ENCODE peak calls at places on chromosomes 4 and X, in six cellular contexts. Q is neural progenitor cell, G is PC-9, D is mesenchymal stem cell, J is A549, H is HCT116. L is an unnamed sample.

GRCh38 chr4:109411964-109412363 is 21.7 kb upstream of the SEC24B start:
- DNase-seq in Q (no peak), G (no peak), D (no peak), J (no peak), H (no peak), L (no peak)

GRCh38 chr4:16136321-16136720 is 52.5 kb upstream of the PROM1 start:
- DNase-seq in Q (no peak), G (no peak), D (no peak), J (no peak), H (no peak), L (no peak)

GRCh38 chr4:102612195-102612594 is 111.0 kb downstream of the NFKB1 start:
- DNase-seq in Q (no peak), G (no peak), D (no peak), J (no peak), H (no peak), L (no peak)

GRCh38 chr4:87243426-87244053 is 23.1 kb upstream of the KLHL8 start:
- DNase-seq in Q (no peak), G (no peak), D (peak), J (no peak), H (no peak), L (no peak)

GRCh38 chr4:112898357-112899141 is 150.9 kb upstream of the ANK2 start:
- DNase-seq in Q (peak), G (no peak), D (peak), J (no peak), H (no peak), L (no peak)

GRCh38 chr4:176064539-176064938 is 1.1 kb upstream of the WDR17 start:
- DNase-seq in Q (no peak), G (no peak), D (no peak), J (no peak), H (no peak), L (no peak)

GRCh38 chr4:57426779-57427395 is 316.7 kb upstream of the IGFBP7 start:
- DNase-seq in Q (peak), G (no peak), D (peak), J (peak), H (peak), L (peak)

GRCh38 chr4:53150631-53151488 is 215.0 kb downstream of the SCFD2 start:
- DNase-seq in Q (no peak), G (no peak), D (peak), J (no peak), H (no peak), L (no peak)

GRCh38 chr4:22850630-22851029 is 157.9 kb downstream of the GBA3 start:
- DNase-seq in Q (no peak), G (no peak), D (no peak), J (no peak), H (no peak), L (no peak)

GRCh38 chr4:100489316-100489715 is 28.5 kb downstream of the EMCN start:
- DNase-seq in Q (no peak), G (no peak), D (peak), J (no peak), H (no peak), L (no peak)

GRCh38 chrX:38879631-38880220 is 78.5 kb downstream of the MID1IP1 start:
- DNase-seq in Q (no peak), G (no peak), D (no peak), J (no peak), H (no peak), L (no peak)

GRCh38 chrX:148580016-148580415 is 79.6 kb downstream of the AFF2 start:
- DNase-seq in Q (no peak), G (no peak), D (no peak), J (no peak), H (no peak), L (no peak)

GRCh38 chr4:40323866-40324265 is 11.3 kb upstream of the CHRNA9 start:
- DNase-seq in Q (no peak), G (no peak), D (no peak), J (no peak), H (no peak), L (no peak)

GRCh38 chr4:150828159-150828558 is 186.9 kb downstream of the LRBA start:
- DNase-seq in Q (no peak), G (no peak), D (no peak), J (no peak), H (no peak), L (peak)

GRCh38 chr4:48767055-48767454 is 13.0 kb downstream of the FRYL start:
- DNase-seq in Q (no peak), G (no peak), D (no peak), J (no peak), H (no peak), L (no peak)

GRCh38 chr4:57018930-57019329 is 40.2 kb downstream of the POLR2B start:
- DNase-seq in Q (no peak), G (no peak), D (no peak), J (no peak), H (no peak), L (no peak)

GRCh38 chrX:108167211-108167872 is 75.8 kb downstream of the ATG4A start:
- DNase-seq in Q (no peak), G (peak), D (peak), J (peak), H (peak), L (no peak)

GRCh38 chr4:139279723-139280620 is at the start of gene MGARP:
- DNase-seq in Q (peak), G (no peak), D (peak), J (peak), H (no peak), L (no peak)

GRCh38 chrX:2699959-2700358 is 8.9 kb downstream of the CD99 start:
- DNase-seq in Q (no peak), G (no peak), D (no peak), J (no peak), H (no peak), L (peak)

GRCh38 chr4:77817304-77818076 is 1.7 kb downstream of the CNOT6L start:
- DNase-seq in Q (no peak), G (no peak), D (no peak), J (no peak), H (no peak), L (peak)

GRCh38 chrX:149491812-149492211 is 13.3 kb downstream of the IDS start:
- DNase-seq in Q (no peak), G (peak), D (no peak), J (no peak), H (no peak), L (no peak)

DNA sequence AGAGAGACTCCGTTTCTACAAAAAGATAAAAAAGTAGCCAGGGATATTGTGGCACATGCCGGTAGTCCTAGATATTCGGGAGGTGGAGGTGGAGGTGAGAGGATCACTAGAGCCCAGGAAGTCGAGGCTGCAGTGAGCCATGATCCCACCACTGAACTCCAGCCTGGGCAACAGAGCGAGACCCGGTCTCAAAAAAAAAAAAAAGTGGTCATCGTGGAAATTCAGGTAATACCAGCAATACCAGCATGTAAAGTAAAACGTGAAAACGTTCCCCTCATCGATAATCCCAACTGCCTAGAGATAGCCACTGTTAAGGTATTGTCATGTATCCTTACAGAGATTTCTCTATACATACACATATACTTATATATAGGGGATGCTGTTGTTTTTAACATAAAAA is 1.5 kb downstream of the MAGT1 start:
- DNase-seq in Q (no peak), G (no peak), D (no peak), J (no peak), H (no peak), L (no peak)
- H3K4me2 ChIP-seq in Q (peak), G (peak), D (no peak), J (peak), H (peak), L (peak)

DNA sequence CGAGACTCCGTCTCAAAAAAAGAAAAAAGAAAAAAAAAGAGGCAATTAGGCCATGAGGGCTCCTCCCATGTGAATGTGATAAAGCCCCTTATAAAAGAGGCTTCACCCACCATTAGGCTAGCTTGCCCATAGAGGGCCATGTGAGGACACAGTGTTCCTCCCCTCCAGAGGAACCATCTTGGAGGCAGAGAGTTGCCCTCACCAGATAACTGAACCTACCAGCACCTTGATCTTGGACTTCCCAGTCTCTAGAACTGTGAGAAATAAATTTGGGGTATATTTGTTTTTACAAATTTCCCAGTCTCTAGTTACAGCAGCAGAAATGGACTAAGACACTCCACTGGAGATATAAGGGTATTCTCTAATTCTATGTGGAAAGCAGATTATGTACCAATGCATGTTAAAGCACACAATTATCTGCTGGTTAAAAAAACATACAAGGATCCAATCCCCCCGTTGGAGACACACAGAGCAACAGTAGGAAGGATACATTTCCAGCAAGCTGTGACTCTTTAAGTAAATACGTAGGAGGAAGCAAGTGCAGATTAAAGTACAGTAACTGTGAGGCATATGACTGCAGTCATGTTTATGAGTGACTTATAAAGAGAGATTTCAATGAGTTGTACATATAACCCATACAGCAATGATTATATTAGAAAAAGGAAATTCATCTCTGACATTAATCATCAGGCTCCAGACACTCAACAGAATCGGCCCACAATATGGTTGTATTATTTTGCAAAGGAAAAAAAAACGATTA is 21.4 kb downstream of the SH3RF1 start:
- DNase-seq in Q (no peak), G (no peak), D (no peak), J (peak), H (no peak), L (no peak)
- H3K4me2 ChIP-seq in Q (no peak), G (no peak), D (peak), J (peak), H (peak), L (no peak)

GRCh38 chrX:15988661-15989603 is 134.3 kb upstream of the AP1S2 start:
- DNase-seq in Q (no peak), G (no peak), D (peak), J (no peak), H (no peak), L (peak)

GRCh38 chrX:15985937-15986336 is 131.3 kb upstream of the AP1S2 start:
- DNase-seq in Q (no peak), G (no peak), D (no peak), J (no peak), H (no peak), L (no peak)

GRCh38 chrX:15989716-15990115 is 133.6 kb upstream of the GRPR start:
- DNase-seq in Q (no peak), G (no peak), D (no peak), J (no peak), H (no peak), L (peak)
- H3K4me2 ChIP-seq in Q (no peak), G (no peak), D (no peak), J (no peak), H (peak), L (peak)

GRCh38 chrX:276588-277171 is 4.5 kb upstream of the PLCXD1 start:
- DNase-seq in Q (peak), G (peak), D (peak), J (peak), H (no peak), L (no peak)
- H3K4me2 ChIP-seq in Q (peak), G (peak), D (peak), J (peak), H (peak), L (peak)

GRCh38 chr4:8005814-8006215 is 66.2 kb upstream of the AFAP1 start:
- DNase-seq in Q (no peak), G (no peak), D (no peak), J (no peak), H (no peak), L (no peak)
- H3K4me2 ChIP-seq in Q (no peak), G (no peak), D (no peak), J (no peak), H (no peak), L (no peak)

DNA sequence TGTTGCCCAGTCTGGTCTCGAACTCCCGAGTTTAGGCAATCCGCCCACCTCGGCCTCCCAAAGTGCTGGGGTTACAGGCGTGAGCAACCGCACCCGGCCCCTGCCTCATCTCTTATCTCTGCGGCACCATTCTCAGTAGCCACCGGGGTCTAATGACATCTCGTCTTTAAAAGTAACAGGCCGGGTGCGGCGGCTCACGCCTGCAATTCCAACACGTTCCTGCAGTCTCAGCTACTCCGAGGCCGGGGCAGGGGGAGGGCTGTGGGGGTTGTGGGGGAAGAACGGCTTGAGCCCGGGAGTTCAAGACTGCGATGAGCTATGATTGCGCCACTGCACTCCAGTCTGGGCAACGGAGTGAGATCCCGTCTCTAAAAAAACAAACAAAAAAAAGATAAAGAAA is 28.8 kb downstream of the ING2 start:
- DNase-seq in Q (no peak), G (no peak), D (no peak), J (no peak), H (no peak), L (no peak)
- H3K4me2 ChIP-seq in Q (no peak), G (no peak), D (no peak), J (no peak), H (no peak), L (no peak)

GRCh38 chr4:158811216-158811540 is 42.4 kb downstream of the FNIP2 start:
- DNase-seq in Q (no peak), G (no peak), D (no peak), J (no peak), H (no peak), L (no peak)

GRCh38 chr4:158813113-158813512 is 44.3 kb downstream of the FNIP2 start:
- DNase-seq in Q (no peak), G (no peak), D (no peak), J (no peak), H (no peak), L (no peak)

GRCh38 chr4:158811704-158812103 is 42.9 kb downstream of the FNIP2 start:
- DNase-seq in Q (no peak), G (peak), D (no peak), J (no peak), H (no peak), L (peak)

GRCh38 chr4:158812543-158812942 is 43.7 kb downstream of the FNIP2 start:
- DNase-seq in Q (no peak), G (no peak), D (no peak), J (no peak), H (no peak), L (no peak)

GRCh38 chr4:158812133-158812532 is 43.3 kb downstream of the FNIP2 start:
- DNase-seq in Q (no peak), G (no peak), D (no peak), J (no peak), H (no peak), L (no peak)
- H3K4me2 ChIP-seq in Q (no peak), G (no peak), D (no peak), J (no peak), H (no peak), L (peak)

DNA sequence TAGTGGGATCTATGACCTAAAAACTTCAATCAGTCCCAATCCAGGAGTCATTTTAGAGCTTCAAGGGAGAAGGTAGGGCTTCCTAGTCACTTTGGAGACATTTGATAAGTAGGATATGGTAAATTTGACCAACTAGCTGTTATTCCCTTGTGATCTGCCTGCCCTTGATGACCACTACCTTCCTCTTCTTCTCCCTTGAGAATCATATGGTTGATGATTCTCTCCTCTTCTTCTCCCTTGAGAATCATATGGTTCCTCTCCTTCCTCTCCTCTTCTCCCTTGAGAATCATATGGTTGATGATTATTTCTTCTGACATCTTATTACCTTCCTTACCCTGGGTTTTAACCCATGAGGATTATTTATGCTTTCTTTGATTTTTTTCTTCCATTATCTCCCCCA is 482.6 kb upstream of the TENM3 start:
- DNase-seq in Q (no peak), G (no peak), D (no peak), J (no peak), H (no peak), L (no peak)
- H3K4me2 ChIP-seq in Q (no peak), G (no peak), D (no peak), J (no peak), H (no peak), L (no peak)

L was measured in Karpas-422.